ENCODE peak calls at places on chromosomes 1 and 21, in seven cellular contexts. L, D, X, R, G, C and E are unnamed samples.

GRCh38 chr1:233020441-233020840 is 70.0 kb downstream of the NTPCR start:
- DNase-seq in L (peak; percentile 38), D (peak; percentile 25), X (peak; percentile 91), R (no peak), G (no peak), C (no peak), E (no peak)

GRCh38 chr1:228691926-228692325 is 43.4 kb upstream of the RHOU start:
- DNase-seq in L (peak; percentile 74), D (peak; percentile 47), X (no peak), R (peak; percentile 74), G (no peak), C (no peak), E (peak; percentile 42)

GRCh38 chr1:207288315-207288714 is 33.2 kb upstream of the CD55 start:
- DNase-seq in L (no peak), D (peak; percentile 43), X (no peak), R (no peak), G (no peak), C (no peak), E (no peak)

GRCh38 chr21:26769613-26770188 is 75.5 kb downstream of the ADAMTS1 start:
- DNase-seq in L (peak; percentile 78), D (peak; percentile 61), X (no peak), R (peak; percentile 16), G (no peak), C (no peak), E (no peak)

GRCh38 chr1:18256318-18257235 is 149.0 kb downstream of the IGSF21 start:
- DNase-seq in L (peak; percentile 23), D (peak; percentile 2), X (peak; percentile 97), R (peak; percentile 35), G (peak; percentile 27), C (no peak), E (peak; percentile 42)

GRCh38 chr1:28157901-28158300 is 18.6 kb downstream of the PTAFR start:
- DNase-seq in L (no peak), D (no peak), X (no peak), R (no peak), G (no peak), C (no peak), E (no peak)

GRCh38 chr21:39647476-39647875 is 34.7 kb downstream of the B3GALT5 start:
- DNase-seq in L (no peak), D (peak; percentile 78), X (peak; percentile 41), R (peak; percentile 15), G (no peak), C (no peak), E (no peak)

GRCh38 chr1:155168456-155169210 is 4.5 kb downstream of the KRTCAP2 start:
- DNase-seq in L (no peak), D (no peak), X (peak; percentile 35), R (no peak), G (no peak), C (no peak), E (no peak)

GRCh38 chr1:29453502-29454240 is 217.3 kb downstream of the PTPRU start:
- DNase-seq in L (peak; percentile 63), D (peak; percentile 12), X (peak; percentile 85), R (peak; percentile 68), G (no peak), C (no peak), E (peak; percentile 50)

GRCh38 chr1:150302338-150302737 is 8.7 kb downstream of the MRPS21 start:
- DNase-seq in L (no peak), D (no peak), X (no peak), R (no peak), G (no peak), C (no peak), E (no peak)

GRCh38 chr21:26267389-26267788 is 96.8 kb upstream of the APP start:
- DNase-seq in L (no peak), D (no peak), X (no peak), R (no peak), G (no peak), C (no peak), E (no peak)

GRCh38 chr1:93979040-93979717 is 69.9 kb upstream of the GCLM start:
- DNase-seq in L (no peak), D (no peak), X (no peak), R (no peak), G (no peak), C (no peak), E (no peak)

GRCh38 chr1:168224991-168225390 is 813 bp upstream of the SFT2D2 start:
- DNase-seq in L (no peak), D (no peak), X (no peak), R (peak; percentile 20), G (no peak), C (no peak), E (peak; percentile 21)

GRCh38 chr1:224340711-224341384 is 10.9 kb upstream of the NVL start:
- DNase-seq in L (no peak), D (no peak), X (peak; percentile 80), R (peak; percentile 36), G (peak; percentile 23), C (no peak), E (peak; percentile 37)

GRCh38 chr1:22978299-22978698 is 5.6 kb upstream of the LACTBL1 start:
- DNase-seq in L (peak; percentile 26), D (peak; percentile 34), X (no peak), R (no peak), G (no peak), C (no peak), E (no peak)

GRCh38 chr1:7116001-7116400 is 330.7 kb downstream of the CAMTA1 start:
- DNase-seq in L (no peak), D (no peak), X (no peak), R (no peak), G (no peak), C (no peak), E (no peak)

GRCh38 chr1:65151641-65152040 is 3.6 kb downstream of the AK4 start:
- DNase-seq in L (no peak), D (no peak), X (no peak), R (no peak), G (no peak), C (no peak), E (no peak)

GRCh38 chr1:2529776-2530500 is at the start of gene HES5:
- DNase-seq in L (no peak), D (no peak), X (peak; percentile 86), R (no peak), G (peak; percentile 50), C (no peak), E (no peak)

GRCh38 chr1:164726235-164726634 is 167.3 kb downstream of the PBX1 start:
- DNase-seq in L (peak; percentile 85), D (peak; percentile 52), X (no peak), R (no peak), G (no peak), C (no peak), E (no peak)

GRCh38 chr21:14677639-14678179 is 131.6 kb upstream of the SAMSN1 start:
- DNase-seq in L (no peak), D (no peak), X (no peak), R (no peak), G (no peak), C (no peak), E (no peak)

GRCh38 chr21:34548782-34549376 is 36.9 kb upstream of the KCNE1 start:
- DNase-seq in L (no peak), D (no peak), X (no peak), R (no peak), G (no peak), C (no peak), E (no peak)
- TF ChIP-seq CTCF in L (no peak), D (no peak), X (no peak), R (no peak), G (no peak), C (no peak), E (no peak)

GRCh38 chr21:46605759-46606426 is 1.0 kb upstream of the S100B start:
- DNase-seq in L (no peak), D (no peak), X (peak; percentile 28), R (peak; percentile 97), G (peak; percentile 37), C (peak; percentile 33), E (peak; percentile 74)
- H3K4me3 ChIP-seq in L (no peak overlapping the region), D (no peak overlapping the region), X (no peak overlapping the region), R (peak overlapping the region; percentile 32), G (no peak overlapping the region), C (no peak overlapping the region), E (no peak overlapping the region)

DNA sequence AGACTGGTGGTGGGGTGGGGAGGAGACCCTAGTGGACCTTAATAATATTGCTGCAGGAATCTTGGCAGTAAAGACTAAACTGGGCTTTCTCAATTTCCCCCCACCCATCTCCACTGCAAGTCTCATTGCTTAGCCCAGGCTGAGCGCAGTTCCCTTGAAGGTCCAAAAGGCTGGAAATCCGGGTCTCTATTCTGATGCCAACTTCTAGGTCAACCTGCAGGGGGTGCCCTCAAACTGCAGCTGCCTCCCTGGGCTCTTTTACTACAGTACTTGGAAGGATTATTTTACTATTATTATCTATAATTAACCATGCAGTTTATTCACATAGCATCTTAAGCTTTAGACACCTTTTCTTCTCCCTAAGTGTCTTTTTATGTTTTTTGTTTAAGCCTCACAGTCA is 85.4 kb upstream of the WARS2 start:
- DNase-seq in L (no peak), D (no peak), X (peak; percentile 63), R (no peak), G (no peak), C (no peak), E (no peak)
- TF ChIP-seq CTCF in L (no peak), D (no peak), X (peak; percentile 75), R (no peak), G (no peak), C (no peak), E (peak; percentile 28)

GRCh38 chr1:161962094-161962887 is 61.4 kb downstream of the OLFML2B start:
- DNase-seq in L (peak; percentile 83), D (peak; percentile 90), X (peak; percentile 35), R (no peak), G (no peak), C (no peak), E (peak; percentile 71)
- H3K4me3 ChIP-seq in L (peak overlapping the region; percentile 46), D (peak overlapping the region; percentile 29), X (no peak overlapping the region), R (no peak overlapping the region), G (peak overlapping the region; percentile 43), C (peak overlapping the region; percentile 50), E (peak overlapping the region; percentile 52)

GRCh38 chr1:231171623-231172197 is 9.9 kb downstream of the TRIM67 start:
- DNase-seq in L (no peak), D (no peak), X (no peak), R (peak; percentile 10), G (no peak), C (no peak), E (no peak)

GRCh38 chr1:231172411-231172810 is 10.6 kb downstream of the TRIM67 start:
- DNase-seq in L (no peak), D (no peak), X (no peak), R (no peak), G (peak; percentile 55), C (no peak), E (no peak)

GRCh38 chr1:231165371-231165770 is 3.5 kb downstream of the TRIM67 start:
- DNase-seq in L (peak; percentile 11), D (peak; percentile 33), X (no peak), R (no peak), G (no peak), C (no peak), E (no peak)

GRCh38 chr1:231166398-231166797 is 4.5 kb downstream of the TRIM67 start:
- DNase-seq in L (no peak), D (no peak), X (no peak), R (no peak), G (no peak), C (no peak), E (no peak)

DNA sequence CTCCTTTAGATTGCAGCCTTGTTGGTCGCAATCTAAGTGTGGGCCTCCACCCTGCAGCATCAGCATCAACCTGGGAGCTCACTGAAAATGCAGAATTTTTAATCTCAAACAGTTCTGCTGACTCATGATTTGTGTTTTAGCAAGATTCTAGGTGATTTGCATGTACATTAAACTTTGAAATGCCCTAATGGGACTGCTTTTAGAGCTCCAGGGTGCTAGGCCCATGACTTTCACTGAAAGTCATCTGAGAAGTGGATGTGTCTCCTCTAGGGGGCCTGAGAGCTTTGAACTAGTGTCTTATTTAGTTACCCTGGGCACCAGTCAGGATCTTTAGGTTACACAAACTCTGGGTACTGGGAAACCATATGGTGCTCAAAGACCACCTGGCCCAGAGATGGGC is 9.0 kb downstream of the TRIM67 start:
- DNase-seq in L (no peak), D (no peak), X (peak; percentile 63), R (no peak), G (no peak), C (no peak), E (no peak)
- TF ChIP-seq CTCF in L (peak; percentile 10), D (peak; percentile 25), X (peak; percentile 79), R (peak; percentile 22), G (no peak), C (no peak), E (peak; percentile 3)